ENCODE peak calls at places on chromosomes 2 and 18, in seven cellular contexts. W is myocyte; O is left ventricle myocardium inferior; V is T follicular helper cell; F is NCI-H748 treated with DMSO at 0.1 percent for 48 hours; X is stimulated activated CD8-positive, alpha-beta memory T cell treated with anti-CD3 and anti-CD28 coated beads, Interleukin-15, amount 100 ng/mL, for 24 hours; L is stimulated activated CD4-positive, alpha-beta T cell treated with anti-CD3 and anti-CD28 coated beads, Interleukin-12 subunit alpha, Interleukin-12 subunit beta, amount 100 ng/mL, for 4 hours. R is an unnamed sample.

GRCh38 chr2:96775160-96775559 is 14.5 kb downstream of the CNNM4 start:
- DNase-seq in W (no peak), O (no peak), V (no peak), F (no peak), X (no peak), L (no peak), R (no peak)

GRCh38 chr2:239313776-239314175 is 87.0 kb downstream of the HDAC4 start:
- DNase-seq in W (no peak), O (peak; percentile 14), V (no peak), F (no peak), X (no peak), L (no peak), R (no peak)

GRCh38 chr18:39701839-39702238 is 2136.2 kb upstream of the CELF4 start:
- DNase-seq in W (no peak), O (no peak), V (no peak), F (no peak), X (no peak), L (no peak), R (no peak)

GRCh38 chr18:58862851-58863538 is 1.7 kb upstream of the ZNF532 start:
- DNase-seq in W (peak; percentile 72), O (peak; percentile 41), V (no peak), F (peak; percentile 82), X (no peak), L (peak; percentile 17), R (no peak)

GRCh38 chr2:2057125-2057721 is 273.9 kb downstream of the MYT1L start:
- DNase-seq in W (no peak), O (peak; percentile 69), V (peak; percentile 20), F (peak; percentile 98), X (no peak), L (peak; percentile 41), R (peak; percentile 74)

GRCh38 chr2:62340981-62341624 is 145.2 kb downstream of the B3GNT2 start:
- DNase-seq in W (peak; percentile 64), O (peak; percentile 43), V (no peak), F (peak; percentile 26), X (no peak), L (no peak), R (no peak)

GRCh38 chr2:20504174-20504573 is 57.3 kb downstream of the RHOB start:
- DNase-seq in W (no peak), O (no peak), V (no peak), F (no peak), X (no peak), L (no peak), R (no peak)

GRCh38 chr18:3460823-3461398 is 10.9 kb downstream of the TGIF1 start:
- DNase-seq in W (no peak), O (no peak), V (no peak), F (no peak), X (no peak), L (no peak), R (no peak)

GRCh38 chr18:69758458-69758857 is 189.2 kb downstream of the CD226 start:
- DNase-seq in W (no peak), O (no peak), V (no peak), F (no peak), X (no peak), L (no peak), R (no peak)

GRCh38 chr18:26547302-26548143 is 830 bp downstream of the KCTD1 start:
- DNase-seq in W (peak; percentile 15), O (peak; percentile 69), V (peak; percentile 14), F (peak; percentile 86), X (no peak), L (peak; percentile 52), R (peak; percentile 74)

GRCh38 chr2:165815742-165816141 is 21.7 kb upstream of the GALNT3 start:
- DNase-seq in W (no peak), O (no peak), V (no peak), F (no peak), X (no peak), L (no peak), R (no peak)

GRCh38 chr2:207796585-207797350 is 27.1 kb upstream of the FZD5 start:
- DNase-seq in W (peak; percentile 69), O (no peak), V (no peak), F (peak; percentile 94), X (no peak), L (no peak), R (no peak)

GRCh38 chr2:122032264-122032645 is 276.8 kb downstream of the TSN start:
- DNase-seq in W (no peak), O (no peak), V (no peak), F (no peak), X (no peak), L (no peak), R (no peak)

GRCh38 chr2:127560201-127560928 is 24.9 kb downstream of the MYO7B start:
- DNase-seq in W (peak; percentile 65), O (no peak), V (no peak), F (no peak), X (no peak), L (no peak), R (no peak)

GRCh38 chr2:120066708-120067547 is 54.1 kb downstream of the EPB41L5 start:
- DNase-seq in W (peak; percentile 15), O (no peak), V (no peak), F (peak; percentile 58), X (no peak), L (no peak), R (no peak)

GRCh38 chr2:241804326-241805276 is 4.4 kb upstream of the NEU4 start:
- DNase-seq in W (peak; percentile 20), O (no peak), V (no peak), F (no peak), X (no peak), L (peak; percentile 12), R (peak; percentile 67)

GRCh38 chr2:154638768-154639167 is 59.7 kb upstream of the KCNJ3 start:
- DNase-seq in W (no peak), O (no peak), V (no peak), F (no peak), X (no peak), L (no peak), R (no peak)

GRCh38 chr2:235859651-235860050 is 308.5 kb downstream of the GBX2 start:
- DNase-seq in W (no peak), O (peak; percentile 27), V (no peak), F (no peak), X (no peak), L (no peak), R (no peak)

GRCh38 chr2:207115715-207116364 is 49.9 kb downstream of the KLF7 start:
- DNase-seq in W (peak; percentile 75), O (peak; percentile 31), V (no peak), F (no peak), X (no peak), L (no peak), R (no peak)

GRCh38 chr18:31684279-31685096 is at the start of gene B4GALT6:
- DNase-seq in W (no peak), O (no peak), V (no peak), F (peak; percentile 40), X (no peak), L (peak; percentile 30), R (no peak)

GRCh38 chr2:240235811-240236210 is 95.4 kb upstream of the OTOS start:
- DNase-seq in W (no peak), O (no peak), V (no peak), F (no peak), X (no peak), L (no peak), R (no peak)

GRCh38 chr2:172438741-172439508 is 11.5 kb downstream of the ITGA6 start:
- DNase-seq in W (peak; percentile 37), O (no peak), V (no peak), F (no peak), X (no peak), L (no peak), R (no peak)

GRCh38 chr18:12946549-12947354 is 1.1 kb upstream of the SEH1L start:
- DNase-seq in W (peak; percentile 78), O (peak; percentile 46), V (no peak), F (peak; percentile 51), X (no peak), L (no peak), R (no peak)

GRCh38 chr2:222424281-222424728 is at the start of gene SGPP2:
- DNase-seq in W (no peak), O (peak; percentile 20), V (peak; percentile 34), F (no peak), X (no peak), L (peak; percentile 25), R (peak; percentile 31)

GRCh38 chr2:72041638-72042111 is 106.0 kb downstream of the CYP26B1 start:
- DNase-seq in W (peak; percentile 4), O (no peak), V (no peak), F (no peak), X (no peak), L (no peak), R (no peak)

GRCh38 chr2:60416221-60417008 is 137.0 kb downstream of the BCL11A start:
- DNase-seq in W (no peak), O (peak; percentile 28), V (no peak), F (no peak), X (no peak), L (no peak), R (no peak)